ENCODE peak calls at places on chromosome 14, in seven cellular contexts. J, D, K, V, S, R and F are unnamed samples.

GRCh38 chr14:104276435-104276834 is 138.0 kb downstream of the KIF26A start:
- DNase-seq in J (no peak), D (no peak), K (no peak), V (no peak), S (no peak), R (no peak), F (no peak)

GRCh38 chr14:24404814-24405213 is 6.0 kb downstream of the NYNRIN start:
- DNase-seq in J (no peak), D (no peak), K (no peak), V (no peak), S (no peak), R (no peak), F (no peak)

GRCh38 chr14:77151918-77152588 is 10.5 kb upstream of the ZDHHC22 start:
- DNase-seq in J (no peak), D (no peak), K (peak), V (peak), S (no peak), R (no peak), F (peak)

GRCh38 chr14:23362200-23362599 is 2.8 kb downstream of the EFS start:
- DNase-seq in J (no peak), D (no peak), K (no peak), V (no peak), S (no peak), R (no peak), F (no peak)

GRCh38 chr14:104784846-104785707 is 10.5 kb downstream of the AKT1 start:
- DNase-seq in J (no peak), D (no peak), K (no peak), V (peak), S (no peak), R (no peak), F (no peak)

GRCh38 chr14:70595443-70596185 is 4.8 kb downstream of the MED6 start:
- DNase-seq in J (no peak), D (no peak), K (no peak), V (no peak), S (no peak), R (no peak), F (no peak)

GRCh38 chr14:97177016-97177415 is 379.8 kb downstream of the VRK1 start:
- DNase-seq in J (no peak), D (no peak), K (peak), V (peak), S (no peak), R (no peak), F (peak)

GRCh38 chr14:71117839-71118743 is 210.8 kb downstream of the PCNX1 start:
- DNase-seq in J (no peak), D (peak), K (peak), V (no peak), S (no peak), R (peak), F (no peak)

GRCh38 chr14:78997811-78998210 is 827.6 kb downstream of the NRXN3 start:
- DNase-seq in J (no peak), D (peak), K (no peak), V (peak), S (no peak), R (no peak), F (no peak)

GRCh38 chr14:92456215-92457017 is 57.2 kb upstream of the RIN3 start:
- DNase-seq in J (no peak), D (peak), K (peak), V (peak), S (no peak), R (no peak), F (peak)

GRCh38 chr14:92931681-92932447 is 8.9 kb downstream of the CHGA start:
- DNase-seq in J (no peak), D (no peak), K (no peak), V (no peak), S (no peak), R (no peak), F (no peak)